ENCODE peak calls at places on chromosomes 5 and 9, in four cellular contexts. D is GM19239, I is neural progenitor cell, R is GDM1. X is an unnamed sample.
A peak's percentile ranks its signal among the peaks of the same experiment; 100 is the strongest.

GRCh38 chr9:80440724-80441123 is 869.0 kb downstream of the TLE4 start:
- DNase-seq in R (no peak), I (no peak), D (no peak), X (no peak)

GRCh38 chr5:175457466-175457865 is 13.5 kb upstream of the DRD1 start:
- DNase-seq in R (no peak), D (no peak), I (no peak), X (no peak)

GRCh38 chr5:65832603-65833228 is 93.7 kb upstream of the ERBIN start:
- DNase-seq in D (no peak), I (no peak), R (no peak), X (no peak)

GRCh38 chr5:159230657-159231056 is 21.3 kb upstream of the RNF145 start:
- DNase-seq in R (no peak), I (no peak), D (no peak), X (no peak)

GRCh38 chr5:151020304-151021031 is at the start of gene GPX3:
- DNase-seq in I (peak; percentile 92), D (peak; percentile 48), R (no peak), X (peak; percentile 94)

GRCh38 chr9:2570615-2571479 is 50.7 kb upstream of the VLDLR start:
- DNase-seq in D (no peak), R (peak; percentile 30), I (no peak), X (no peak)

GRCh38 chr9:123960965-123961364 is 31.0 kb upstream of the DENND1A start:
- DNase-seq in I (no peak), R (no peak), D (no peak), X (no peak)

GRCh38 chr5:67294266-67294938 is 97.8 kb upstream of the CD180 start:
- DNase-seq in D (no peak), R (no peak), I (no peak), X (no peak)

GRCh38 chr5:10678236-10678635 is 82.8 kb downstream of the DAP start:
- DNase-seq in I (no peak), R (no peak), D (no peak), X (no peak)

GRCh38 chr5:16550316-16550952 is 66.4 kb downstream of the RETREG1 start:
- DNase-seq in D (peak; percentile 48), I (peak; percentile 68), R (peak; percentile 8), X (peak; percentile 68)

GRCh38 chr5:16464664-16465543 is 696 bp downstream of the ZNF622 start:
- DNase-seq in I (no peak), D (no peak), R (no peak), X (no peak)

GRCh38 chr5:132684922-132685720 is 11.3 kb downstream of the IL4 start:
- DNase-seq in I (no peak), D (no peak), R (no peak), X (no peak)

GRCh38 chr9:115118471-115119156 is 657 bp upstream of the TNC start:
- DNase-seq in R (no peak), D (no peak), I (peak; percentile 96), X (peak; percentile 77)

GRCh38 chr5:138696501-138696900 is 56.7 kb upstream of the CTNNA1 start:
- DNase-seq in D (no peak), R (no peak), I (no peak), X (no peak)

GRCh38 chr9:118928723-118929122 is 440.5 kb downstream of the BRINP1 start:
- DNase-seq in R (no peak), I (peak; percentile 56), D (no peak), X (peak; percentile 45)

GRCh38 chr9:132745911-132746709 is 75.8 kb downstream of the GTF3C4 start:
- DNase-seq in I (no peak), D (no peak), R (no peak), X (no peak)

GRCh38 chr9:108671156-108671555 is 184.6 kb downstream of the ACTL7B start:
- DNase-seq in R (no peak), I (peak; percentile 53), D (no peak), X (peak; percentile 36)

GRCh38 chr5:136133416-136134383 is 1.1 kb downstream of the SMAD5 start:
- DNase-seq in D (no peak), I (peak; percentile 77), R (no peak), X (peak; percentile 34)

GRCh38 chr5:116944171-116944570 is 369.5 kb upstream of the SEMA6A start:
- DNase-seq in I (peak; percentile 9), D (no peak), R (no peak), X (peak; percentile 46)

GRCh38 chr5:14016549-14016948 is 72.1 kb upstream of the DNAH5 start:
- DNase-seq in D (no peak), I (no peak), R (no peak), X (no peak)

GRCh38 chr5:100693481-100693880 is 158.3 kb downstream of the FAM174A start:
- DNase-seq in R (no peak), D (no peak), I (no peak), X (no peak)

GRCh38 chr9:119483153-119483552 is 113.9 kb upstream of the BRINP1 start:
- DNase-seq in R (no peak), I (no peak), D (no peak), X (no peak)

GRCh38 chr5:135140805-135141204 is 106.8 kb upstream of the PITX1 start:
- DNase-seq in R (no peak), D (no peak), I (no peak), X (no peak)

GRCh38 chr9:78406933-78407332 is 110.0 kb downstream of the PSAT1 start:
- DNase-seq in R (no peak), I (no peak), D (no peak), X (no peak)

GRCh38 chr9:115034801-115035200 is 83.2 kb downstream of the TNC start:
- DNase-seq in D (no peak), I (no peak), R (no peak), X (no peak)

GRCh38 chr5:128455861-128456361 is 82.1 kb downstream of the FBN2 start:
- DNase-seq in R (no peak), D (no peak), I (peak; percentile 79), X (peak; percentile 31)

GRCh38 chr9:111399772-111400563 is 69.9 kb upstream of the OR2K2 start:
- DNase-seq in D (no peak), I (peak; percentile 58), R (peak; percentile 16), X (peak; percentile 63)

GRCh38 chr9:128101690-128102089 is 25.8 kb downstream of the PTGES2 start:
- DNase-seq in R (no peak), I (no peak), D (no peak), X (peak; percentile 29)

GRCh38 chr5:138641547-138642298 is 66.5 kb upstream of the HSPA9 start:
- DNase-seq in I (peak; percentile 93), D (peak; percentile 45), R (peak; percentile 52), X (peak; percentile 86)

GRCh38 chr5:133867341-133867740 is 101.1 kb downstream of the C5orf15 start:
- DNase-seq in I (no peak), D (no peak), R (no peak), X (no peak)

GRCh38 chr5:76855961-76856360 is 6.1 kb downstream of the S100Z start:
- DNase-seq in D (no peak), R (peak; percentile 95), I (no peak), X (no peak)

GRCh38 chr5:1011226-1011631 is 2.6 kb downstream of the NKD2 start:
- DNase-seq in R (no peak), D (peak; percentile 82), I (peak; percentile 76), X (peak; percentile 85)